ENCODE peak calls at places on chromosomes 6 and 20, in seven cellular contexts. Q is H9, J is H1, I is IMR-90, X is mesenchymal stem cell, N is neuronal stem cell, R is mesendoderm. W is an unnamed sample. For H3K4me1, the result is how much of the 10 kb centered on the place peaks cover.

GRCh38 chr6:13710552-13711383 is 867 bp downstream of the RANBP9 start:
- DNase-seq in Q (peak), J (no peak), I (no peak), X (peak), N (peak), R (peak), W (peak)

GRCh38 chr6:15393605-15394004 is 147.7 kb downstream of the JARID2 start:
- DNase-seq in Q (no peak), J (no peak), I (no peak), X (no peak), N (no peak), R (no peak), W (no peak)

GRCh38 chr6:116066789-116067188 is 6.1 kb upstream of the FRK start:
- DNase-seq in Q (no peak), J (no peak), I (no peak), X (no peak), N (no peak), R (no peak), W (no peak)

GRCh38 chr6:148440877-148441453 is 98.3 kb downstream of the SASH1 start:
- DNase-seq in Q (no peak), J (no peak), I (peak), X (peak), N (no peak), R (peak), W (no peak)

GRCh38 chr20:44810391-44811149 is at the start of gene RIMS4:
- DNase-seq in Q (peak), J (no peak), I (no peak), X (no peak), N (peak), R (peak), W (peak)

GRCh38 chr6:154981071-154981373 is 14.1 kb upstream of the TIAM2 start:
- DNase-seq in Q (no peak), J (no peak), I (no peak), X (no peak), N (no peak), R (no peak), W (no peak)

GRCh38 chr20:21490105-21490504 is 23.8 kb downstream of the NKX2-2 start:
- DNase-seq in Q (no peak), J (no peak), I (peak), X (no peak), N (no peak), R (peak), W (no peak)

GRCh38 chr6:15244605-15245360 is 1.1 kb upstream of the JARID2 start:
- DNase-seq in Q (peak), J (no peak), I (peak), X (peak), N (no peak), R (peak), W (peak)

GRCh38 chr6:160379464-160379863 is 31.3 kb downstream of the SLC22A3 start:
- DNase-seq in Q (no peak), J (no peak), I (peak), X (no peak), N (no peak), R (no peak), W (peak)

GRCh38 chr6:48610846-48611245 is 499.8 kb upstream of the PTCHD4 start:
- DNase-seq in Q (no peak), J (no peak), I (peak), X (no peak), N (no peak), R (no peak), W (no peak)

GRCh38 chr6:144581807-144582537 is 296.8 kb downstream of the UTRN start:
- DNase-seq in Q (peak), J (no peak), I (peak), X (peak), N (peak), R (peak), W (peak)

GRCh38 chr6:144662812-144663211 is 377.7 kb downstream of the UTRN start:
- DNase-seq in Q (no peak), J (no peak), I (no peak), X (no peak), N (no peak), R (peak), W (no peak)

GRCh38 chr6:109984410-109984809 is 6.3 kb downstream of the GPR6 start:
- DNase-seq in Q (no peak), J (no peak), I (no peak), X (no peak), N (no peak), R (no peak), W (no peak)

GRCh38 chr20:10074513-10074912 is 39.7 kb downstream of the ANKEF1 start:
- DNase-seq in Q (no peak), J (no peak), I (peak), X (peak), N (no peak), R (no peak), W (peak)

GRCh38 chr6:106972500-106972899 is 2.0 kb downstream of the CD24 start:
- DNase-seq in Q (no peak), J (no peak), I (no peak), X (peak), N (peak), R (peak), W (no peak)

GRCh38 chr6:41286544-41287346 is at the start of gene TREM1:
- DNase-seq in Q (no peak), J (no peak), I (peak), X (peak), N (no peak), R (peak), W (peak)

GRCh38 chr20:2879148-2879547 is 5.9 kb downstream of the PTPRA start:
- DNase-seq in Q (no peak), J (no peak), I (peak), X (no peak), N (no peak), R (no peak), W (no peak)

GRCh38 chr6:129678463-129678862 is 31.5 kb downstream of the ARHGAP18 start:
- DNase-seq in Q (no peak), J (no peak), I (no peak), X (no peak), N (no peak), R (no peak), W (peak)

GRCh38 chr6:42424906-42425474 is 26.7 kb downstream of the TRERF1 start:
- DNase-seq in Q (no peak), J (no peak), I (no peak), X (no peak), N (no peak), R (no peak), W (no peak)

GRCh38 chr6:143158113-143158581 is 97.5 kb downstream of the AIG1 start:
- DNase-seq in Q (no peak), J (no peak), I (peak), X (peak), N (no peak), R (no peak), W (no peak)

GRCh38 chr6:160358225-160359119 is 10.3 kb downstream of the SLC22A3 start:
- DNase-seq in Q (no peak), J (no peak), I (no peak), X (no peak), N (no peak), R (peak), W (peak)

GRCh38 chr20:33832113-33832853 is 21.1 kb downstream of the CHMP4B start:
- DNase-seq in Q (no peak), J (no peak), I (peak), X (no peak), N (no peak), R (no peak), W (no peak)

GRCh38 chr20:45358282-45359068 is 4.5 kb upstream of the SYS1 start:
- DNase-seq in Q (no peak), J (no peak), I (peak), X (peak), N (no peak), R (no peak), W (peak)

GRCh38 chr20:62367483-62368302 is 581 bp upstream of the LAMA5 start:
- DNase-seq in Q (peak), J (no peak), I (no peak), X (no peak), N (no peak), R (peak), W (peak)

GRCh38 chr6:33201147-33201545 is 479 bp downstream of the SLC39A7 start:
- DNase-seq in Q (no peak), J (no peak), I (no peak), X (no peak), N (no peak), R (no peak), W (no peak)

GRCh38 chr6:48378874-48379407 is 267.9 kb upstream of the PTCHD4 start:
- DNase-seq in Q (no peak), J (no peak), I (no peak), X (no peak), N (no peak), R (no peak), W (no peak)

GRCh38 chr6:128199461-128199860 is 298.6 kb upstream of the THEMIS start:
- DNase-seq in Q (no peak), J (no peak), I (no peak), X (no peak), N (no peak), R (no peak), W (no peak)
- H3K18ac ChIP-seq in Q (no peak), J (no peak), I (no peak), X (no peak), N (no peak), R (no peak), W (no peak)

DNA sequence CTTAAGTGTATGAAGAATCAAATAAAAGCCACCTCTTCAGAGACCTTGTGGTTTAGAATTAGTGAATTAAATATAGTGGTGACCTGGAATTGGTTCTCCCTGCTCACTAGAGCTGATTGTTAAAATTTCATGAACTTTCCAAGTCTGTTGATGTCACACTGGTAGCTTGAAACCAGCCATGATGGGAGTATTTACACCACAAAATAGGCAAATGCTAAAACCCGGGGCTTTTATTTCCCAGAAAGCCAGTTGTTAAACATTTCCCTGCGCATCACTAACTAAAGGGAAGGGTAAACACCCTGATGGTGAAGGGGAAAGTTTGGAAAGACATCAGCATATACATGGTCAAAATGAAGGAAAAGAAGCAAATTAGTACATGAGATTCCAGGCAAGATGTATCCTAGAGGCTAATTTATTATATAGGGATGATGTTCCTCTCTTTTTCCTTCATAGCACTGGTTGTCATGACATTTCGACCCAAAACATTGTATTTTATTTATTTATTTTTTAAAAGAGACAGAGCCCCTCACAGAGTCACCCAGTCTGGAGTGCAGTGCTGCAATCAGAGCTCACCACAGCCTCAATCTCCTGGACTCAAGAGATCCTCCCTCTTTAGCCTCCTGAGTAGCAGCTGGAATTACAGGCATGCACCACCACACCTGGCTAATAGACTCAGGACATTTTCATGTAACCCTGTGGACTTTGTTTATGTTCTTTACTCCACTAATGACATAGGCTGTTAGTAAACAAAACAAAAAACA is 123.2 kb downstream of the RIN2 start:
- DNase-seq in Q (no peak), J (no peak), I (no peak), X (peak), N (no peak), R (no peak), W (peak)
- H3K4me1 ChIP-seq in Q (under half), J (under half), I (under half), X (under half), N (under half), R (under half), W (under half)

DNA sequence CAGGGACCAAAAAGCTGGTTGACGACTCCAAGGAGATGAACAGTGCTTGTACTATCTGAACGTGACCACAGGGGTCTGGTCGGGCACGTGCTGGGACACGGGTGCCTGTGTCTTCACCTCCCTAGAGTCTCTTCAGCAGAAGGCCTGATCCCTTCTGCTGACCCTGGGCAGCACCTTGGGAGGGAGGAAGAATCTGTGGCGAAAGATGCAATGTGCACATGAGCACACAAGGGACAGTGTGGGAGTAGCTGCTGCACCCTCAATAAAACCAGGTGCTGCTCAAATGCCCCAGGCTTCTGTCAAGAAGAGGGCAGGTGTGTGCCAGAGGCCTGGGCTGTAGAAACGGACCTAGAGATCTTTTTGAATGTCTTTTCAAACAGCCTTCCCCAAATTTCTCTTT is 130.6 kb upstream of the THBS2 start:
- DNase-seq in Q (no peak), J (no peak), I (no peak), X (no peak), N (no peak), R (no peak), W (no peak)
- H3K18ac ChIP-seq in Q (no peak), J (no peak), I (no peak), X (no peak), N (no peak), R (no peak), W (no peak)

GRCh38 chr20:17995967-17996819 is 27.4 kb downstream of the MGME1 start:
- DNase-seq in Q (no peak), J (no peak), I (peak), X (peak), N (peak), R (peak), W (peak)

GRCh38 chr20:17993546-17993945 is 24.7 kb downstream of the MGME1 start:
- DNase-seq in Q (no peak), J (no peak), I (no peak), X (no peak), N (no peak), R (no peak), W (no peak)

GRCh38 chr20:17992224-17992637 is 23.4 kb downstream of the MGME1 start:
- DNase-seq in Q (no peak), J (no peak), I (no peak), X (no peak), N (no peak), R (no peak), W (no peak)

GRCh38 chr20:17990278-17990972 is 21.6 kb downstream of the MGME1 start:
- DNase-seq in Q (no peak), J (no peak), I (peak), X (peak), N (no peak), R (no peak), W (peak)

DNA sequence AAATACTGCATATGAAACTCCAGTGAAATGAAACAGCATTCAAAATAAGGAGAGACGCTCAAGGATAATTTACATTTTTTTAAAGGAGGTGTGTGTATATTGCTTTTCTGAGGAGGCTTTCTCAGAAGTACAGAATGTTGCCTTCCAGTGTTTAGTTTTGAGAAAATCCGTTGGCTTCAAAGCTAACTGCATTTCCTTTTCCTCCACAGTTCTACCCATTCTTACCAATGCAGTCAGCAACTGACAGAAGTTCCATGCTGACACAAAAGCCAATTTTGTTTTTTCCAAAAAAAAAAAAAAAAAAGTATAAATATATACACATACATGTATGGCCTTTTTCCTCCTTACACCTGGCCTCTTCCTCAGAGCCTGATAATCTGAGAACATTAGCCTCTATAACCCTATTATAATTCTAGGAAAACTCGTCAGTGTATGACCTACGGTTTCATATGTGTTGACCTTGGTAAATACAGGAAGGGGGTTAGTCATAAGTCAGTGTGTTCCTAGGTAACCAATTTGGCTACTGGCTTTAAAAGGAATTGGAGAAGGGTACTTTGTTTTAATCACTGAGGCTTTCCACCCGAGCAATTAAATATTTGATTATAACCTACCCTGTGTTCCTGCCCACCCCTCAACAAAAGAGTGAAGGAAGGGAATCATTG is 24.2 kb downstream of the MGME1 start:
- DNase-seq in Q (no peak), J (no peak), I (peak), X (no peak), N (no peak), R (no peak), W (no peak)
- H3K4me1 ChIP-seq in Q (under half), J (under half), I (under half), X (under half), N (under half), R (under half), W (under half)

DNA sequence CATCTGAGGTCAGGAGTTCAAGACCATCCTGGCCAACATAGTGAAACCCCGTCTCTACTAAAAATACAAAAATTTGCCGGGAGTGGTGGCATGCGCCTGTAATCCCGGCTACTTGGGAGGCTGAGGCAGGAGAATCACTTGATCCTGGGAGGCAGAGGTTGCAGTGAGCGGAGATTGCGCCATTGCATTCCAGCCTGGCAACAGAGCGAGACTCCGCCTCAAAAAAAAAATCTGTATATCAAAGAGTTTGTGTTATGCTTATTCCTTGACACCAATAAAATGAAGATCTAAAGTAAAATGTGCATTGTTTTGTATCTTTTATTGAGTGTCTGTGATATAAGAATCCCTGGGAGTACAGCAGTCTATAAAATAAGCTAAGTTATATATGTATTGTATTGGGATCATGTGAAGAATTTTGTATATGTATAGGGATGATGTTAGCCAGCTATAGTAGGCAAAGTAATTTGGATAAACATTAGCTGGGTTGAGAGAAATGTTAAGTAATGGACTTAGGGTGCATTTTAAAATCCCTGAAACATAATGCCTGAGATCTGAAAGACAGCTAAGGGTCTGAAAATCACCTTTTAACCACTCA is 10.9 kb downstream of the TBP start:
- DNase-seq in Q (no peak), J (no peak), I (no peak), X (no peak), N (no peak), R (no peak), W (no peak)
- H3K18ac ChIP-seq in Q (no peak), J (no peak), I (no peak), X (no peak), N (no peak), R (no peak), W (no peak)

GRCh38 chr20:50341880-50342637 is 151.4 kb downstream of the CEBPB start:
- DNase-seq in Q (no peak), J (no peak), I (no peak), X (no peak), N (no peak), R (no peak), W (no peak)
- H3K4me1 ChIP-seq in Q (under half), J (under half), I (under half), X (under half), N (under half), R (under half), W (under half)

DNA sequence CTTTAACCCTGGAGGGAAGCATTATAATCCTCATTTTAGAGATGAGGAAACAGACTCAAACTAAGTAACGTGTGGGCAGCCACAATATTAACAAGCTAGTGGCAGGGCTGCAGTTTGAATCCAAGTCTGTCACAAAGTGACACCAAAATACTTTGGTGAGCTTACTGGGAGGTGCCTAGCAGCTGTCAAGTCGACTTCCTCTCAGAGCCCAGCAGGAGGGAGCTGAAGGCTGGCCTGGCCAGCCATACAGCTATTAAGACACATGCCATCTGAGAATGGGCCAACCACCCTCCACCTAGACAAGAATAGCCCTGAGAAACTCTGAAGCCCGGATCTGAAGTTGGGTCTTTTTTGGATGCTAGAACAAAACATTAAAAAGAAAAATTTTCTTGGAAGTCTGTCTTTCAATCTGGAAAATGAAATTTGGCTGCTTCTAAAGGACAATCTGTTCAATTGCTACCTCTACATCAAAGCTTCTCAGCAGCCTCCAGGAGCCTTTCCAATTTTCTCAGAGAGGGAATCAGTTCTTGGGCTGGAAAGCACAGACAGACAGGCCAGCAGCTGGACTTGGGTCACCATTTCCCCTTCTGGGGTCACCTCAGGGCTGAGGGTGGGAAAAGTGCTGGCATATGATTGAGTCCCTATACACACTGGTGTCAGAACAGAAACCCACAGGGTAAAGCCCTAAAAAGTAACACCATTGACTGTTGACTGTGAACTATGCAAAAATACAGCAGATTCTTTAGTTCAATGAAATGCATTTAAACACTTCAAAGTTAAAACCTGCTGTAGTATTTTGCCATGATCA is 43.0 kb downstream of the UQCC1 start:
- DNase-seq in Q (peak), J (no peak), I (no peak), X (no peak), N (no peak), R (peak), W (no peak)
- H3K18ac ChIP-seq in Q (no peak), J (no peak), I (peak), X (no peak), N (no peak), R (no peak), W (no peak)